ENCODE peak calls at places on chromosome 14, in five cellular contexts. One of them, this sample, is unnamed.

GRCh38 chr14:50047274-50047676 is 69.1 kb downstream of the VCPKMT start:
- DNase-seq in brain microvascular endothelial cell: no peak
- DNase-seq in NAMALWA: no peak
- DNase-seq in ACHN: no peak
- DNase-seq in B cell: peak
- DNase-seq in this sample: peak

GRCh38 chr14:47332939-47333338 is 342.5 kb downstream of the MDGA2 start:
- DNase-seq in brain microvascular endothelial cell: no peak
- DNase-seq in B cell: no peak
- DNase-seq in NAMALWA: peak
- DNase-seq in ACHN: no peak
- DNase-seq in this sample: peak

GRCh38 chr14:24196071-24197061 is 1.1 kb upstream of the TM9SF1 start:
- DNase-seq in brain microvascular endothelial cell: no peak
- DNase-seq in B cell: peak
- DNase-seq in ACHN: peak
- DNase-seq in NAMALWA: peak
- DNase-seq in this sample: peak

GRCh38 chr14:85519661-85520305 is 10.2 kb upstream of the FLRT2 start:
- DNase-seq in ACHN: no peak
- DNase-seq in B cell: no peak
- DNase-seq in NAMALWA: no peak
- DNase-seq in brain microvascular endothelial cell: no peak
- DNase-seq in this sample: peak

GRCh38 chr14:100336618-100337530 is 13.7 kb downstream of the SLC25A47 start:
- DNase-seq in B cell: no peak
- DNase-seq in ACHN: no peak
- DNase-seq in NAMALWA: no peak
- DNase-seq in brain microvascular endothelial cell: no peak
- DNase-seq in this sample: no peak

GRCh38 chr14:51095854-51096823 is 1.2 kb upstream of the TRIM9 start:
- DNase-seq in brain microvascular endothelial cell: peak
- DNase-seq in B cell: peak
- DNase-seq in ACHN: peak
- DNase-seq in NAMALWA: peak
- DNase-seq in this sample: peak

GRCh38 chr14:39015360-39015961 is 87.6 kb downstream of the SEC23A start:
- DNase-seq in B cell: peak
- DNase-seq in ACHN: peak
- DNase-seq in brain microvascular endothelial cell: peak
- DNase-seq in NAMALWA: peak
- DNase-seq in this sample: peak

GRCh38 chr14:77181603-77182437 is at the start of gene TMEM63C:
- DNase-seq in ACHN: peak
- DNase-seq in NAMALWA: peak
- DNase-seq in B cell: peak
- DNase-seq in brain microvascular endothelial cell: no peak
- DNase-seq in this sample: peak

GRCh38 chr14:77143071-77143470 is 1.5 kb upstream of the ZDHHC22 start:
- DNase-seq in brain microvascular endothelial cell: no peak
- DNase-seq in ACHN: no peak
- DNase-seq in B cell: no peak
- DNase-seq in NAMALWA: no peak
- DNase-seq in this sample: peak

GRCh38 chr14:39218171-39218769 is 15.4 kb upstream of the MIA2 start:
- DNase-seq in ACHN: no peak
- DNase-seq in NAMALWA: no peak
- DNase-seq in brain microvascular endothelial cell: no peak
- DNase-seq in B cell: no peak
- DNase-seq in this sample: peak

This sample was measured in DMS53.